ENCODE peak calls at places on chromosomes 11 and 22, in eight cellular contexts. A is IMR-90, F is astrocyte, Q is upper lobe of right lung, W is fibroblast of lung, G is aorta, L is cardiac muscle cell, Y is tibial nerve. H is an unnamed sample. For H3K27me3, the result is how much of the 10 kb centered on the place peaks cover.

GRCh38 chr11:20157768-20158167 is 2.5 kb downstream of the DBX1 start:
- DNase-seq in L (no peak), F (no peak), A (no peak), W (no peak), Y (no peak), G (no peak), Q (no peak), H (no peak)

GRCh38 chr11:17314904-17315426 is 36.6 kb upstream of the NCR3LG1 start:
- DNase-seq in Q (no peak), A (no peak), G (no peak), W (no peak), F (no peak), Y (no peak), L (no peak), H (no peak)

GRCh38 chr11:66429983-66430602 is 8.6 kb downstream of the MRPL11 start:
- DNase-seq in W (peak), G (peak), Q (peak), Y (peak), F (peak), L (peak), A (peak), H (peak)

GRCh38 chr11:97937501-97937900 is 1083.2 kb upstream of the CNTN5 start:
- DNase-seq in W (no peak), G (no peak), A (peak), F (peak), Y (no peak), Q (no peak), L (peak), H (no peak)

GRCh38 chr11:74485868-74486267 is 7.7 kb downstream of the LIPT2 start:
- DNase-seq in Q (no peak), G (no peak), Y (no peak), A (no peak), L (no peak), W (no peak), F (no peak), H (no peak)

GRCh38 chr11:76163289-76163880 is 42.9 kb downstream of the WNT11 start:
- DNase-seq in W (no peak), G (no peak), L (no peak), Q (no peak), A (no peak), Y (no peak), F (no peak), H (no peak)

GRCh38 chr11:85052636-85053035 is 574.5 kb downstream of the DLG2 start:
- DNase-seq in A (peak), G (no peak), W (no peak), Q (no peak), Y (no peak), L (no peak), F (peak), H (no peak)

GRCh38 chr11:27201454-27202302 is 161.1 kb downstream of the BBOX1 start:
- DNase-seq in L (peak), A (peak), Y (peak), Q (no peak), F (peak), W (peak), G (peak), H (peak)

GRCh38 chr11:101226617-101227016 is 97.0 kb upstream of the PGR start:
- DNase-seq in G (no peak), A (no peak), Y (no peak), Q (no peak), L (no peak), W (no peak), F (no peak), H (no peak)

GRCh38 chr11:101321222-101321621 is 191.6 kb upstream of the PGR start:
- DNase-seq in Y (no peak), Q (peak), W (no peak), L (no peak), F (no peak), G (no peak), A (no peak), H (no peak)

GRCh38 chr11:83751041-83751440 is 464.9 kb upstream of the CCDC90B start:
- DNase-seq in Q (no peak), W (no peak), L (no peak), Y (no peak), G (no peak), F (no peak), A (no peak), H (no peak)

GRCh38 chr22:42066937-42067336 is 3.7 kb downstream of the NAGA start:
- DNase-seq in A (no peak), F (no peak), Q (no peak), Y (no peak), G (no peak), W (no peak), L (no peak), H (no peak)

GRCh38 chr11:65423516-65424199 is 1.1 kb downstream of the NEAT1 start:
- DNase-seq in Q (peak), A (peak), Y (peak), G (peak), F (no peak), L (peak), W (peak), H (no peak)

GRCh38 chr11:95568236-95568635 is 221.3 kb downstream of the FAM76B start:
- DNase-seq in Q (no peak), L (no peak), Y (no peak), F (no peak), W (no peak), G (no peak), A (no peak), H (no peak)

GRCh38 chr11:57224537-57224936 is 12.5 kb downstream of the APLNR start:
- DNase-seq in A (peak), Y (no peak), G (no peak), W (no peak), Q (no peak), F (peak), L (no peak), H (no peak)

DNA sequence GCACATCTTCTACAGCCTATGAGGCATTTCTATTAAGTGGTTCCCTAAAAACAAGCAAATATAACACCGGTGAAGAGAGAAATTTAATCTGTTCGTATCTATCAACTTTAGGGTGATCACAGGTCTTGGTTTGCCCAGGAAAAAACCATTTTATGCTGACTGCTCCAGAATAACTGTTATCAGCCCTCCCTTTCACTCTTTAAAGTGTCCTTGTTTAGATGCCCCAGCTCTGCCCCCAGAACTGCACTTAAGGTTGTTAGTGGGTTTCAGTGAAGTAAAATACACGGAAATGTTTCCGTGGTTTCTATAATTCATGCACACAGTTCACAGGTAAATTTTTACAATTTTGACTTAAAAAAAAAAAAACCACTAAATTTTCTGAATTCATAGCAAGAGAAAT is 70.0 kb downstream of the NARS2 start:
- DNase-seq in L (no peak), Y (no peak), A (no peak), G (no peak), F (no peak), Q (no peak), W (no peak), H (no peak)
- H3K27me3 ChIP-seq in L (under half), Y (under half), A (under half), G (under half), F (under half), Q (under half), W (under half), H (under half)

GRCh38 chr11:61814958-61815789 is 1.6 kb downstream of the FADS1 start:
- DNase-seq in A (peak), Y (peak), Q (peak), L (peak), F (peak), W (peak), G (peak), H (peak)

GRCh38 chr11:61815790-61816735 is 740 bp downstream of the FADS1 start:
- DNase-seq in Y (peak), W (peak), L (peak), F (peak), Q (peak), A (peak), G (peak), H (peak)

GRCh38 chr11:61816736-61817455 is at the start of gene FADS1:
- DNase-seq in A (peak), Y (peak), L (peak), Q (peak), F (peak), W (peak), G (peak), H (peak)

GRCh38 chr11:61820174-61820573 is 3.4 kb upstream of the FADS1 start:
- DNase-seq in L (no peak), Q (no peak), A (peak), F (peak), G (no peak), Y (no peak), W (peak), H (peak)

DNA sequence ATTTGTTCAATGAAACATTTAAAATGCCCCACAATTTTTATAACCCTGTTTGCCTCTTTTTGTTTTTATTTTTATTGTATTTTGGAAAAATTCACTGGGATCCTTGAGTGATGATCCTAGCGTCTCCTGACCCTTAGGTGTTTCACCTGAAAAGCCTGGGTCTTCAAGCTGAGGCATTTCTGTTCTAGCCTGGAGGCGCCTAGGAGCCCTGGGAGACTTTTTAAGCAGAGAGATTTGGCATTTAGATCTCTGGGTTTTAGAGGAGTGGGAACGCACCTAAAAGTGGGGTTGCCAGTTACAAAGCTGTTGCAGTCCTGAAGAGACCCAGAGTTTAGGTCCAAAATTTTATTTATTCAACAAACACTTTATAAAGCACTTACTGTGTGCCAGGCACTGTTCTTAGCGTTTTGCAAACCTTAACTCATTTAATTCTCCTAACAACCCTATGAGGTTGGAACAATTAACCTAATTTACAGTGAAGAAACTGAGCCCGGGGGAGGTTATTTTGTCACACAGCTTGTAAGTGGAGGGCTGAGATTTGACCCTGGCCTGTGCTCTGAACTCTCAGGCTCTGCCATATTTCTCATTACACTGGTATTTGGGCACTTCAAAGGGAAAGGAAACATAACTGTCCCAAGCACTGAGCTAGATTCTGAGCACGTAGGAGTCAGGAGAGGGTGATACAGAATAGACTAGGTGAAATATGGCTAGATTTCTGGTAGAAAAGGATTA is 834 bp upstream of the FADS1 start:
- DNase-seq in F (no peak), G (no peak), A (no peak), Q (no peak), Y (no peak), W (no peak), L (no peak), H (no peak)
- H3K4me3 ChIP-seq in F (peak), G (peak), A (peak), Q (peak), Y (peak), W (peak), L (peak), H (no peak)

GRCh38 chr11:132988381-132988780 is 543.9 kb downstream of the OPCML start:
- DNase-seq in Q (no peak), W (no peak), Y (no peak), A (no peak), L (no peak), G (no peak), F (no peak), H (no peak)

GRCh38 chr11:132997396-132997795 is 534.9 kb downstream of the OPCML start:
- DNase-seq in A (no peak), Y (no peak), F (no peak), G (no peak), L (no peak), W (no peak), Q (no peak), H (no peak)

GRCh38 chr11:132987936-132988335 is 544.4 kb downstream of the OPCML start:
- DNase-seq in G (no peak), W (no peak), L (peak), A (no peak), Y (no peak), Q (no peak), F (peak), H (no peak)

GRCh38 chr11:132994038-132994502 is 538.2 kb downstream of the OPCML start:
- DNase-seq in Y (no peak), G (no peak), W (no peak), F (no peak), A (no peak), L (no peak), Q (no peak), H (no peak)

DNA sequence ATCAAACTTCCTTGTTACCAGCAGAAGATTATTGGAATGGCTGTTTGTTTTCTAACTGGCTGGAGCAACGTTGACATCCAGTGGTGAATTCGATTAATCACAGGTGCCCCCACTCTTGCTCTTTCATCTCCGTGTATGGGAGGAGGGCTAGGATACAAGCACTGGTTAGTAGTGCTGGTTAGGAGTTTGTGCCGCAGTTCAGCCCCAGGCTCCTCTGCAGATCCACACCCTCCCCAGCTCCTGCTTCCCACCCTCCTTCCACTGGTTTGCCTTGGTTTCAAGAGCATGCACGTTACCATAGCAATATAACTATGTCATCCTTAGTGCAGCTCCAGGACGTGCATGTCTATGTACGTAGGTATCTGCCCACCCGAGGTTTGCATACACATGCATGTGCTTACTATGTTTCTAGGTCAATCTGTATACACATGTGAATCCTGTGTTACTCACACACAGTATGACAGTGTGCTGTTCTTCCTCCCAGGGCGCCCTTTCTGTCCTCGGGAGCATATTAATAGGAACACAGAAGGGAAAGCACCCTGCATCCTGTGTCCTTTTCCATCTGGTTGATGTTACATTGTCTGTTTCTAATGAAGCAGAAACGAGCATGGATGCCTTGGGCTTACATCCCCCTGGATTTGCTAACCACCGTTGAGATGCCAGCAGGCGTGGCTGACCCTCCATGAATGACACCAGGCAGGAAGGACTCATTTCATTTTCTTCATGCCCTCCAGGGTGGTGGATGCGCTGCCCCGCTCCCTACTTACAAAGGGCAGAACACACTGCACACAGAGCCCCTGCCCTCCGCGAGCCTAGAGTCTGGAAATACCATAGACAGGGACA is 539.2 kb downstream of the OPCML start:
- DNase-seq in W (peak), Y (no peak), F (peak), Q (no peak), L (peak), G (no peak), A (peak), H (no peak)
- H3K27me3 ChIP-seq in W (under half), Y (under half), F (under half), Q (under half), L (under half), G (under half), A (under half), H (under half)

GRCh38 chr22:22673099-22673498 is 28.7 kb downstream of the GGTLC2 start:
- DNase-seq in Q (no peak), W (no peak), L (no peak), A (no peak), Y (no peak), F (no peak), G (no peak), H (no peak)

GRCh38 chr22:22671506-22671905 is 27.1 kb downstream of the GGTLC2 start:
- DNase-seq in L (no peak), F (no peak), W (no peak), A (no peak), Y (no peak), Q (no peak), G (no peak), H (no peak)

GRCh38 chr22:22667966-22668880 is 23.8 kb downstream of the GGTLC2 start:
- DNase-seq in Y (no peak), Q (no peak), A (no peak), F (no peak), G (no peak), W (no peak), L (no peak), H (no peak)

GRCh38 chr22:22669093-22669492 is 24.7 kb downstream of the GGTLC2 start:
- DNase-seq in Y (no peak), A (no peak), F (no peak), L (no peak), Q (no peak), W (no peak), G (no peak), H (no peak)

GRCh38 chr22:22670076-22670795 is 25.8 kb downstream of the GGTLC2 start:
- DNase-seq in F (no peak), Q (no peak), L (no peak), A (no peak), W (no peak), Y (no peak), G (no peak), H (no peak)
- H3K4me3 ChIP-seq in F (no peak), Q (no peak), L (no peak), A (no peak), W (no peak), Y (no peak), G (no peak), H (no peak)

H was measured in small intestine.